ENCODE peak calls at places on chromosomes 2 and 18, in nine cellular contexts. P is GM23338, F is IMR-90, H is lung, Z is aorta, S is dorsolateral prefrontal cortex, V is ascending aorta, X is left lung, D is brain microvascular endothelial cell. M is an unnamed sample.

GRCh38 chr2:35410431-35411061 is 945.0 kb upstream of the CRIM1 start:
- DNase-seq in P (peak; percentile 70), S (peak; percentile 51), F (peak; percentile 29), Z (peak; percentile 85), V (no peak), D (peak; percentile 20), H (peak; percentile 45), X (peak; percentile 82), M (peak; percentile 69)

GRCh38 chr2:206230060-206230890 is 44.2 kb upstream of the ZDBF2 start:
- DNase-seq in D (no peak), H (no peak), S (no peak), P (peak; percentile 64), Z (no peak), V (no peak), F (no peak), X (no peak), M (peak; percentile 37)

GRCh38 chr2:45009303-45009927 is at the start of gene SIX2:
- DNase-seq in H (peak; percentile 89), S (no peak), P (peak; percentile 98), F (peak; percentile 72), D (peak; percentile 99), Z (peak; percentile 96), X (peak; percentile 92), V (peak; percentile 87), M (peak; percentile 99)

GRCh38 chr2:525021-525420 is 152.2 kb downstream of the TMEM18 start:
- DNase-seq in P (no peak), S (no peak), Z (no peak), D (no peak), H (no peak), V (no peak), X (no peak), F (no peak), M (no peak)

GRCh38 chr2:12076810-12077209 is 330.4 kb downstream of the LPIN1 start:
- DNase-seq in D (peak; percentile 28), Z (no peak), X (no peak), H (no peak), P (no peak), S (no peak), F (no peak), V (no peak), M (no peak)

GRCh38 chr2:235527806-235528480 is 34.1 kb downstream of the AGAP1 start:
- DNase-seq in Z (peak; percentile 21), S (no peak), D (no peak), X (no peak), V (no peak), H (no peak), P (peak; percentile 78), F (peak; percentile 57), M (no peak)

GRCh38 chr2:12081481-12082210 is 335.2 kb downstream of the LPIN1 start:
- DNase-seq in D (no peak), V (no peak), S (no peak), Z (no peak), F (no peak), X (no peak), H (no peak), P (no peak), M (no peak)

GRCh38 chr2:128589681-128590080 is 271.0 kb upstream of the HS6ST1 start:
- DNase-seq in F (no peak), S (no peak), D (no peak), X (no peak), V (no peak), Z (no peak), P (peak; percentile 34), H (no peak), M (no peak)

DNA sequence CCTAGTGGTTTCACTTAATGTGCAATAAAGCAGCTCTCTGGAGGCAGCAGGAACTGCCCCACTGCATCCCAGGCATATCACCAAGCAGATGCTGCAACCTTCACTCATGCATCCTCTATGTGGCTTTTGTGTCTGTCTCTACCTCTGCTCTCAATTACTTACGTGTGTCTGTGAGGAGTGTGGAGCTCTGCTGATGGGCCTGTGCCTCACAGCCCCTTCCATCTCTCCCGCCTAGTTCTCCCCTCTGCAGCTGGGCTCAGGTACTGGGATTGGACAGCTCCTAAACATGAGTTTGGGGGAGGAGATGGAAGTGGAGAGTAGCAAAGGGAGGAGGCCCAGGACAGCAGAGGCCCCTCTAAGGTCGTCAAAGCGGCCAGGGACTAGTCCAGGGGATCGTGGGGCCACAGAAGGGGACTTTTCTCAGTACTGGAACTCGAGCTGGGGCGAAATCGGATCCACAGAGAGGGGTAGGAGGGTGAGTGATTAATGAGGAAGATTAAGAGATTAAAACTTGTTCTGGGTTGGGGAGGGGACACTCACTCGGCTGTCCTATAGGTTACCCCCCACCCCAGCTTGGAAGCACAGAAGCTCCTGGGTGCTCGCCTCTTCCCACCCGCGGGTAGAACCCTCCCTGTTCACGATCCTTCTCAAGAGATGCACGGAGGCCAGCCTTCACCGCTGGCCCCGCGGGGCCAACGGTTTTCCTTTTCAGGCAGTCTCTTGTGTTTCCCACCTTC is 2.1 kb upstream of the LBX2 start:
- DNase-seq in D (no peak), V (no peak), Z (no peak), S (no peak), X (peak; percentile 45), H (no peak), P (peak; percentile 55), F (no peak), M (no peak)
- H3K27me3 ChIP-seq in D (peaks cover 17% of the 10 kb centered on the region), V (peaks cover 5% of the 10 kb centered on the region), Z (no peaks in the 10 kb centered on the region), S (peaks cover 47% of the 10 kb centered on the region), X (peaks cover 72% of the 10 kb centered on the region), H (no peaks in the 10 kb centered on the region), P (peaks cover 100% of the 10 kb centered on the region), F (peaks cover 38% of the 10 kb centered on the region), M (no peaks in the 10 kb centered on the region)

GRCh38 chr2:28619213-28620196 is 123.6 kb downstream of the PLB1 start:
- DNase-seq in D (no peak), P (no peak), V (no peak), S (no peak), H (no peak), X (no peak), F (peak; percentile 30), Z (no peak), M (no peak)

GRCh38 chr2:28620801-28621171 is 124.9 kb downstream of the PLB1 start:
- DNase-seq in P (no peak), F (no peak), D (no peak), S (no peak), Z (peak; percentile 30), V (no peak), X (no peak), H (no peak), M (no peak)

GRCh38 chr2:28620371-28620793 is 124.5 kb downstream of the PLB1 start:
- DNase-seq in P (no peak), F (no peak), S (no peak), D (no peak), V (no peak), X (no peak), Z (peak; percentile 60), H (no peak), M (no peak)

GRCh38 chr2:28622101-28622499 is 126.2 kb downstream of the PLB1 start:
- DNase-seq in X (no peak), V (no peak), D (no peak), H (no peak), Z (no peak), P (no peak), F (no peak), S (no peak), M (no peak)

GRCh38 chr2:28621172-28622100 is 125.6 kb downstream of the PLB1 start:
- DNase-seq in X (no peak), V (peak; percentile 86), P (peak; percentile 49), H (peak; percentile 75), D (peak; percentile 99), F (peak; percentile 98), S (peak; percentile 86), Z (peak; percentile 78), M (peak; percentile 91)
- H3K4me3 ChIP-seq in X (no peak overlapping the region), V (peak overlapping the region; percentile 8), P (no peak overlapping the region), H (no peak overlapping the region), D (no peak overlapping the region), F (no peak overlapping the region), S (no peak overlapping the region), Z (no peak overlapping the region), M (peak overlapping the region; percentile 31)

GRCh38 chr2:23346781-23347180 is 38.2 kb upstream of the KLHL29 start:
- DNase-seq in Z (no peak), H (no peak), X (no peak), V (no peak), S (no peak), D (no peak), P (no peak), F (no peak), M (no peak)

GRCh38 chr2:23349508-23349907 is 35.5 kb upstream of the KLHL29 start:
- DNase-seq in V (no peak), X (no peak), Z (no peak), S (no peak), D (no peak), P (no peak), H (no peak), F (no peak), M (no peak)

GRCh38 chr2:23350026-23350791 is 34.8 kb upstream of the KLHL29 start:
- DNase-seq in S (peak; percentile 20), Z (no peak), X (no peak), P (no peak), D (peak; percentile 15), F (no peak), V (no peak), H (no peak), M (no peak)

GRCh38 chr2:23346029-23346428 is 39.0 kb upstream of the KLHL29 start:
- DNase-seq in Z (no peak), P (no peak), H (no peak), X (no peak), S (no peak), V (no peak), F (no peak), D (no peak), M (no peak)

DNA sequence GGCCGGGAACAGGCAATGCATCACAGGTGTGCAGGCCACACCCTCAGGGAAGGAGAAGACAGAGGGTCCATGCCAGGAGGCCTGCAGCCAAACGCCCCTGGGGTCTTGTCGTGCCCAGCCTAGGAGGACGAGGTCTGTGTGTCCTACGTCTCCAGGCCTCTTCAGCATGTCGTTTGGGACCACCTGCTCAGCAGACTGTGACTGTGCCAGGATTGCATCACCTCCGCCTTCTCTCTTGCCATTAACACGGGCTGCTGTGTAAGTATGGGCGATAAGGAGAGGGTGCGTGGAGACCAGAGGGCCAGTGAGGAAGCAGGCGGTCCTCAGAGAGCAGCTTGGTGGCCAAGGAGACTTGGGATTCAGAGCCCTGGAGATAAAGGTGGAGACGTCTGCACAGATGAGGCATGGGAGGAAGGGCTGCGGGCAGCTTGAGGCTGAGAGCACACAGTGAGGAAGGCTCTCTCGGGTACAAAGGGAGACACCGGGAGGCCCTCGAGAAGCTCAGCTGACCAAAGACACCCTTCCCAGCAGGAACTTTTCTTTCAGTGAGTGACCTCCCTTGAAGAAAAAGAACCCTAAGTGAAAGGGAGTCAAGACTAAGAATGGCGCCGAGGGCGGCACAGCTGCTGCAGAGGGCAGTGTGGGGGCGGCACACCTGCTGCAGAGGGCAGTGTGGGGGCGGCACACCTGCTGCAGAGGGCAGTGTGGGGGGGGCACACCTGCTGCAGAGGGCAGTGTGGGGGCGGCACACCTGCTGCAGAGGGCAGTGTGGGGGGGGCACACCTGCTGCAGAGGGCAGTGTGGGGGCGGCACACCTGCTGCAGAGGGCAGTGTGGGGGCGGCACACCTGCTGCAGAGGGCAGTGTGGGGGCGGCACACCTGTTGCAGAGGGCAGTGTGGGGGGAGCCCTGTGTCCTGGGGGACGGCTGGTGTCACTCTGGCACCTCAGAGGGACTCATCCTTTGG is 37.2 kb upstream of the KLHL29 start:
- DNase-seq in F (no peak), X (no peak), S (no peak), Z (no peak), P (no peak), V (no peak), H (no peak), D (no peak), M (no peak)
- H3K27me3 ChIP-seq in F (peaks cover 17% of the 10 kb centered on the region), X (peaks cover 24% of the 10 kb centered on the region), S (no peaks in the 10 kb centered on the region), Z (no peaks in the 10 kb centered on the region), P (peaks cover 8% of the 10 kb centered on the region), V (no peaks in the 10 kb centered on the region), H (no peaks in the 10 kb centered on the region), D (no peaks in the 10 kb centered on the region), M (peaks cover 7% of the 10 kb centered on the region)

DNA sequence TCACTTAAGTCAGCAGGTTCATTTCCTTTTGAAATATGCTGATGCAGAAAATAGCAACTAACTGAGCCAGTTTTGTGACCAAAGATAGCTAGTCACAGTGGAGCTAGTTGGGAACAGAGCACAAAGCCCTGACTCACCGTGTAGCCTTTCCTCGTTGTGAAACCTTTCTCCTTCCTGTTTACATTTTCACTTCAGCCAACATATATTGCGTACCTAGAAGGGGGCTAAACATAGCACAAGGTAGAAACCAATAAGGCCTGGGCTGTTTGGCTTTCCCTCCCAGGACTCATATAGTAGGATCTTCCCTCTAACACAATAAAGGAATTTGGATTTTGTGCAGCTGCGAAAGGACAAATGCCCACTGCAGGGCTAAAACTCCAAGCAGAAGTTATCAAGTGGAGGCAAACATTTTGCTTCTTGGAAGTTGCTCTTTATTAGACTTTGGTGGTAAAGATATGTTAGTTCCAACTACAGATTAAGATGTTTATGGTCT is 24.5 kb upstream of the LPIN2 start:
- DNase-seq in F (peak; percentile 90), S (no peak), Z (no peak), P (no peak), H (peak; percentile 50), V (no peak), X (no peak), D (peak; percentile 57), M (peak; percentile 75)
- H3K4me3 ChIP-seq in F (no peak overlapping the region), S (no peak overlapping the region), Z (no peak overlapping the region), P (no peak overlapping the region), H (no peak overlapping the region), V (no peak overlapping the region), X (no peak overlapping the region), D (no peak overlapping the region), M (no peak overlapping the region)